ENCODE peak calls at places on chromosomes 1 and 21, in nine cellular contexts. Z is IMR-90, J is endothelial cell of umbilical vein, Y is A549, F is adrenal gland, I is heart left ventricle, A is right lobe of liver, N is ovary, P is uterus. R is an unnamed sample.

GRCh38 chr1:224381880-224382548 is 25.3 kb downstream of the CNIH4 start:
- DNase-seq in Z (no peak), J (no peak), Y (no peak), F (no peak), I (no peak), A (no peak), N (no peak), P (no peak), R (no peak)

GRCh38 chr21:44874497-44875331 is 1.2 kb upstream of the PTTG1IP start:
- DNase-seq in Z (no peak), J (peak), Y (no peak), F (peak), I (peak), A (peak), N (peak), P (peak), R (peak)

GRCh38 chr1:208234721-208235120 is 9.5 kb downstream of the PLXNA2 start:
- DNase-seq in Z (no peak), J (no peak), Y (no peak), F (no peak), I (no peak), A (no peak), N (no peak), P (no peak), R (no peak)

GRCh38 chr21:33931799-33932390 is 16.3 kb upstream of the ATP5PO start:
- DNase-seq in Z (no peak), J (peak), Y (no peak), F (no peak), I (no peak), A (no peak), N (no peak), P (no peak), R (peak)

GRCh38 chr1:6554907-6555778 is at the start of gene TAS1R1:
- DNase-seq in Z (no peak), J (no peak), Y (no peak), F (peak), I (no peak), A (peak), N (peak), P (peak), R (no peak)

GRCh38 chr21:22806278-22806677 is 1808.1 kb downstream of the NCAM2 start:
- DNase-seq in Z (no peak), J (no peak), Y (no peak), F (no peak), I (no peak), A (no peak), N (no peak), P (no peak), R (no peak)

GRCh38 chr1:111204211-111204883 is 3.9 kb upstream of the DENND2D start:
- DNase-seq in Z (no peak), J (no peak), Y (no peak), F (peak), I (peak), A (peak), N (peak), P (no peak), R (no peak)

GRCh38 chr1:35454175-35454574 is 103.0 kb downstream of the KIAA0319L start:
- DNase-seq in Z (no peak), J (no peak), Y (no peak), F (no peak), I (no peak), A (no peak), N (no peak), P (no peak), R (peak)

GRCh38 chr1:185337221-185337620 is 20.2 kb upstream of the IVNS1ABP start:
- DNase-seq in Z (peak), J (no peak), Y (no peak), F (no peak), I (no peak), A (no peak), N (no peak), P (no peak), R (peak)

GRCh38 chr21:15741510-15741909 is 11.7 kb downstream of the USP25 start:
- DNase-seq in Z (peak), J (peak), Y (no peak), F (no peak), I (no peak), A (no peak), N (no peak), P (no peak), R (no peak)

GRCh38 chr1:89603651-89604413 is 29.1 kb upstream of the LRRC8C start:
- DNase-seq in Z (peak), J (no peak), Y (no peak), F (no peak), I (no peak), A (no peak), N (no peak), P (no peak), R (no peak)

GRCh38 chr1:65688848-65689247 is 103.8 kb upstream of the PDE4B start:
- DNase-seq in Z (no peak), J (no peak), Y (no peak), F (no peak), I (no peak), A (no peak), N (no peak), P (no peak), R (no peak)

GRCh38 chr1:223430221-223430620 is 37.0 kb downstream of the CCDC185 start:
- DNase-seq in Z (no peak), J (no peak), Y (no peak), F (no peak), I (no peak), A (no peak), N (no peak), P (no peak), R (no peak)

GRCh38 chr1:32894019-32894600 is 7.1 kb downstream of the TMEM54 start:
- DNase-seq in Z (no peak), J (no peak), Y (no peak), F (peak), I (no peak), A (no peak), N (no peak), P (no peak), R (no peak)

GRCh38 chr1:181383695-181384094 is 99.6 kb upstream of the CACNA1E start:
- DNase-seq in Z (no peak), J (no peak), Y (no peak), F (no peak), I (no peak), A (no peak), N (no peak), P (no peak), R (no peak)

GRCh38 chr1:162676087-162676486 is 43.8 kb downstream of the DDR2 start:
- DNase-seq in Z (peak), J (peak), Y (no peak), F (peak), I (no peak), A (no peak), N (no peak), P (peak), R (no peak)

GRCh38 chr21:38499296-38499695 is 1.0 kb upstream of the ERG start:
- DNase-seq in Z (no peak), J (peak), Y (no peak), F (no peak), I (no peak), A (no peak), N (no peak), P (no peak), R (no peak)

GRCh38 chr1:56626546-56626945 is 18.6 kb upstream of the PRKAA2 start:
- DNase-seq in Z (peak), J (no peak), Y (no peak), F (no peak), I (no peak), A (no peak), N (no peak), P (no peak), R (no peak)

GRCh38 chr1:204650911-204651570 is 34.5 kb downstream of the LRRN2 start:
- DNase-seq in Z (no peak), J (no peak), Y (no peak), F (no peak), I (no peak), A (no peak), N (no peak), P (no peak), R (no peak)

GRCh38 chr1:186008920-186009737 is 274.9 kb downstream of the HMCN1 start:
- DNase-seq in Z (peak), J (peak), Y (no peak), F (no peak), I (no peak), A (no peak), N (no peak), P (no peak), R (no peak)

GRCh38 chr1:182330303-182330702 is 61.3 kb downstream of the GLUL start:
- DNase-seq in Z (no peak), J (no peak), Y (no peak), F (peak), I (no peak), A (no peak), N (no peak), P (peak), R (no peak)

DNA sequence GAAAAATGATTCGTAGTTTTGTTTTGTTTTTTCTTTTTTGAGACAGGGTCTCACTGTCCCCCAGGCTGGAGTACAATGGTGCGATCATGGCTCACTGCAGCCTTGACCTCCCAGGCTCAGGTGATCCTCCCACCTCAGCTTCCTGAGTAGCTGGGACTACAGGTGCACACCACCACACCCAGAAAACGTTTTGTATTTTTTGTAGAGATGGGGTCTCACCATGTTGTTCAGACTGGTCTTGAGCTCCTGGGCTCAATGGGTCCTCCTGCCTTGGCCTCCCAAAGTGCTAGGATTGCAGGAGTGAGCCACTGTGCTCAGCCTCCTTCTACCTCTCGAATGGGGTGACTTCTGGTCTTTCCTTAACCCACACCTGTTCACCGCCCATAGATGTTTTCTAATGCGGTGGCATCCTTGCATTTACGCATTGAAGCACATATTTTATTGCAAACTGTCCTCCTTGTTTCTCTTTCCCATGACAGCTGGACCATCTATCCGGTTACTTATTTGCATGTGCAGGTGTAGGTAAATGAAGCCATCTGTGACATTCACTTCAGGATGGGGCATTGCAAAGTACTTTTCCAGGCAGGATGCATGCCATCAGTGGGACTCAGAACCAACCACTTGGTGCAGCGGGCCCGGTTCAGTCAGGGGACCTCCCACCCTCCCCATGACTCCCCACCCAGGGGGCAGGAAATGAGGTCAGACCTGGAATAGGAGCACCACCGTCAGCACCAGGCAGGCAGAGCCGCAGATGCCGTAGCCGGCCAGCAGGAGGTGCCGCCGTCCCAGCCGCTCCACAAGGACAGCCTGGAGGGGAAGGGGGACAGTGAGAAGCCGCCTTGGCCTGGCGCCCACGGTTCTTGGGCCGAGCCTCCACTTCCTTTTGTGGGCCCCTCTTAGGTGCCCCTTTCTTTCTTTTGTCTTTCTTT is 16.5 kb downstream of the SLC2A7 start:
- DNase-seq in Z (peak), J (peak), Y (no peak), F (no peak), I (no peak), A (no peak), N (peak), P (no peak), R (peak)
- TF ChIP-seq POLR2A in Z (no peak), J (no peak), Y (no peak), F (no peak), I (no peak), A (no peak), N (no peak), P (no peak), R (no peak)

DNA sequence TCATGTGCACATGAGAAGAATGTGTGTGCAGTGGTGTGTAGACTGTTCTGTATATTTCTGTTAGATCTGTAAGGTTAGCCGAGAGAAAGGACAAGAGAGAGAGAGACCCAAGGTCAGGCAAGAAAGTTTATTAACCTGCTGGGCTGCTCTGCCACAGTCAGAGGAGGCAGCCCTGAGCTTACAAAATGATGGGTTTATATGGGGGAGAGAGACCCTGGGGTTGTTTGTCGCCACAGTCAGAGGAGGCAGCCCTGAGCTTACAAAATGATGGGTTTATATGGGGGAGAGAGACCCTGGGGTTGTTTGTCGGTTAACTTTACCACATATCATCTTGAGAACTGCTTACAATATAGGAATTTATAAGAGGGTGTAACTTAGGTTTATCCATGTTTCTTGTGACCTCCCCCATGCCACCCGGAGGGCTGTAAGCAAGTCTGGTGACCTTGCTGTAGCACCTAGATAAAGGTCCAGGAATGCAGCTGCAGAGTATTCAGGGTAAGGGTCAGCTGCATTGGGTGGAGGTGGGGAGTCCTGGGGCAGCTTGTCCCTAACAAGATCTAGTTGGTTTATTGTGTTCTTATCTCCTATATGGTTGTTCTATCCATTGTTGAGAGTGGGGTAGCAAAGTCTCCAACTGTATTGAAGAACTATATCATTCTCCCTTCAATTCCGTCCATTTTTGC is 9.3 kb upstream of the ZBTB40 start:
- DNase-seq in Z (no peak), J (no peak), Y (no peak), F (no peak), I (no peak), A (no peak), N (no peak), P (no peak), R (no peak)
- TF ChIP-seq CTCF in Z (no peak), J (no peak), Y (no peak), F (no peak), I (no peak), A (no peak), N (no peak), P (no peak), R (no peak)

DNA sequence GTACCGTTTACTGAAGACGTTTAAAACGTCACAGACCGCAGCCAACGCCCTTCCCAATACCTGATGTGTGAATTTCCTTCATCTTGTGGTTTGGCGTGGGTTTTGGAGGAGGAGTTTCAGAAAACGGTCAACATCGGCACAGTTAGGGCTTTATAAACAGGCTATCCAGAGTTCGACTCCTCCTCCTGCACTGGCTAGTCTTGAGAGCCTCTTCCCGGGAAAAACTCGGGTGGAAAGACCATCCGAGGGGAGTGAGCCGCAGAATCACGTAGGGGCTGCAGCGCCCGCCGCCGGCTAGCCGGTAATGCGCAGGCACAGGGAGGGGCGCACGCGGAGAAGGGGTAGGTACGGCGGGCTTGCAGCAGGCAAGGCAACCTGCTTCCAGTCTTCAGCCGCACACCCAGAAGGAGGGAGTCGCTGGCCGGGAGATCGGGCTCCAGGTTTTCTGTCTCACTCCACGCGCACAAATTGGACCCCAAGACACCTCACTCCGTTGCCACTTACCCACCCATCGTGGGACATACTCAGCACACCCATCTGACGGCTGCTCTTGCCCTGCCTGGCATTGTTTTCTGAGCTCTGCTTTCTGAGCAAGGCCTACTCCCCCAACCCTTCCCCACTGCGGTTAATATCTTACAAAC is 25.4 kb downstream of the SLC19A2 start:
- DNase-seq in Z (peak), J (peak), Y (no peak), F (no peak), I (no peak), A (no peak), N (no peak), P (no peak), R (no peak)
- H3K4me3 ChIP-seq in Z (peak), J (peak), Y (no peak), F (no peak), I (peak), A (peak), N (no peak), P (no peak), R (no peak)

GRCh38 chr1:153934746-153935145 is 11.8 kb downstream of the DENND4B start:
- DNase-seq in Z (no peak), J (no peak), Y (no peak), F (no peak), I (no peak), A (no peak), N (no peak), P (no peak), R (no peak)
- TF ChIP-seq POLR2A in Z (no peak), J (no peak), Y (no peak), F (no peak), I (no peak), A (no peak), N (no peak), P (no peak), R (no peak)

DNA sequence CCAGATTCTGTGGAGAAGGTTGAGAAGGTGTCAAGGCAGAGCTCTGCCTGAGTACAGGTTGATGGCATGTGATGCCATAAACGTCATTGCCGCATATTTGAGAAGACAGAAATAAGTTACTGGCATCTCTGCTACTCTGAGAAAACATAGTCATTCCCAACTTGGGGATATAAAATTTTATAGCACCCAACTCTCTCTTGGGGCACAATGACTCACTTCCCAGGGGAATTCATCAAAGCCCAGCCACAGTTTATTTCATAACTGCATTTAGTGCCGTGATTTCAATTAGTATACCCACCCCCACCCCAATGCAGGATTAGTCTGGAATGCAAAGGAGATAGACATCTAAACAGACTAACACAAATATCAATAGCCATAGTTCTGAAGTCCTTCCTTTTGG is 102.0 kb upstream of the TNR start:
- DNase-seq in Z (no peak), J (no peak), Y (no peak), F (no peak), I (no peak), A (no peak), N (no peak), P (no peak), R (no peak)
- TF ChIP-seq CTCF in Z (no peak), J (no peak), Y (no peak), F (no peak), I (no peak), A (no peak), N (no peak), P (no peak), R (no peak)

GRCh38 chr1:27666791-27667254 is 5.2 kb downstream of the IFI6 start:
- DNase-seq in Z (no peak), J (no peak), Y (no peak), F (no peak), I (no peak), A (no peak), N (no peak), P (no peak), R (peak)

GRCh38 chr1:27669876-27670275 is 2.1 kb downstream of the IFI6 start:
- DNase-seq in Z (no peak), J (no peak), Y (no peak), F (peak), I (no peak), A (peak), N (no peak), P (no peak), R (no peak)

GRCh38 chr1:27666294-27666693 is 5.7 kb downstream of the IFI6 start:
- DNase-seq in Z (no peak), J (no peak), Y (no peak), F (no peak), I (no peak), A (no peak), N (no peak), P (no peak), R (no peak)

GRCh38 chr1:27668121-27668807 is 3.7 kb downstream of the IFI6 start:
- DNase-seq in Z (no peak), J (no peak), Y (no peak), F (peak), I (no peak), A (peak), N (no peak), P (no peak), R (no peak)

GRCh38 chr1:27668808-27669723 is 2.9 kb downstream of the IFI6 start:
- DNase-seq in Z (peak), J (peak), Y (peak), F (peak), I (peak), A (peak), N (peak), P (peak), R (peak)
- H3K4me3 ChIP-seq in Z (peak), J (peak), Y (peak), F (no peak), I (peak), A (peak), N (peak), P (peak), R (no peak)

GRCh38 chr1:43366179-43366578 is 1.6 kb downstream of the ELOVL1 start:
- DNase-seq in Z (no peak), J (no peak), Y (no peak), F (peak), I (no peak), A (no peak), N (no peak), P (no peak), R (no peak)

GRCh38 chr1:43367026-43367903 is 546 bp downstream of the ELOVL1 start:
- DNase-seq in Z (no peak), J (peak), Y (peak), F (peak), I (no peak), A (no peak), N (peak), P (no peak), R (no peak)

GRCh38 chr1:43365678-43366077 is 2.1 kb downstream of the ELOVL1 start:
- DNase-seq in Z (no peak), J (no peak), Y (no peak), F (no peak), I (no peak), A (no peak), N (no peak), P (no peak), R (no peak)

GRCh38 chr1:43367904-43368645 is at the start of gene ELOVL1:
- DNase-seq in Z (peak), J (peak), Y (peak), F (peak), I (peak), A (peak), N (peak), P (peak), R (peak)

GRCh38 chr1:43366601-43367025 is 1.2 kb downstream of the ELOVL1 start:
- DNase-seq in Z (no peak), J (no peak), Y (no peak), F (peak), I (no peak), A (no peak), N (no peak), P (no peak), R (no peak)
- TF ChIP-seq POLR2A in Z (no peak), J (peak), Y (no peak), F (no peak), I (no peak), A (no peak), N (no peak), P (no peak), R (no peak)

R was measured in NB4.